ENCODE peak calls at places on chromosomes 13 and 19, in four cellular contexts. E, Q, P and X are unnamed samples.

GRCh38 chr19:14168259-14168972 is 32.0 kb upstream of the ASF1B start:
- DNase-seq in E (no peak), P (no peak), Q (no peak), X (no peak)

GRCh38 chr19:50203281-50204080 is at the start of gene MYH14:
- DNase-seq in Q (peak), E (peak), P (peak), X (peak)

GRCh38 chr19:10269333-10270179 is 1.4 kb upstream of the ICAM1 start:
- DNase-seq in E (peak), P (peak), Q (peak), X (peak)

GRCh38 chr13:39091586-39091985 is 53.3 kb downstream of the NHLRC3 start:
- DNase-seq in E (no peak), P (no peak), Q (no peak), X (no peak)

GRCh38 chr19:40567750-40568494 is 8.8 kb upstream of the SHKBP1 start:
- DNase-seq in Q (no peak), E (peak), P (no peak), X (no peak)

GRCh38 chr13:42708391-42708790 is 73.0 kb upstream of the FAM216B start:
- DNase-seq in P (no peak), Q (no peak), E (no peak), X (no peak)

GRCh38 chr13:21800847-21801616 is 130.2 kb downstream of the FGF9 start:
- DNase-seq in Q (no peak), P (peak), E (no peak), X (peak)

GRCh38 chr13:113877149-113877990 is 13.5 kb upstream of the GAS6 start:
- DNase-seq in Q (no peak), E (no peak), P (no peak), X (no peak)

GRCh38 chr13:98839826-98840769 is 87.6 kb upstream of the SLC15A1 start:
- DNase-seq in Q (peak), P (peak), E (peak), X (peak)

GRCh38 chr13:100490692-100491091 is 97.9 kb downstream of the GGACT start:
- DNase-seq in P (no peak), Q (no peak), E (peak), X (no peak)

GRCh38 chr13:49669735-49670309 is 21.5 kb downstream of the EBPL start:
- DNase-seq in P (peak), Q (peak), E (peak), X (peak)

GRCh38 chr19:51686171-51686570 is 7.0 kb upstream of the SPACA6 start:
- DNase-seq in E (no peak), Q (no peak), P (no peak), X (no peak)

DNA sequence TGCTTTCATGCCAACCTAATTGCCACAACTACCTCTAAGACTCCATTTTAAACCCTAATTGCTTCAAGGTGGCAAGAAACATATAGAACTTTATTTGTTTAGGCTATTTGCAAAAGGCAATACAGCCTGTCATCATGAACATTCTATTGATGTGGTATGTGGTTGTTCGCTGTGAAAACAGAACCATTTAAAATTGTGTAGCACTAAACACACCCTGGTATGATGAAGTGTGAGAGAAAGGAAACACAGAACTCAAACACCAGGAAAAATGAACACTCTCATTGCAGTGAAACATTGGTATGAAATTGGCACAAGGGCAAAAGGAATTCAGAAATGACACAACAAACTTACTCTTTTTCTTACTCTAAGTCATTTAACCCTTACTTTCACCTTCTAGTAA is 530.9 kb downstream of the IRS2 start:
- DNase-seq in P (no peak), Q (no peak), E (no peak), X (no peak)
- TF ChIP-seq ELF4 in P (no peak), Q (no peak), E (no peak), X (no peak)

DNA sequence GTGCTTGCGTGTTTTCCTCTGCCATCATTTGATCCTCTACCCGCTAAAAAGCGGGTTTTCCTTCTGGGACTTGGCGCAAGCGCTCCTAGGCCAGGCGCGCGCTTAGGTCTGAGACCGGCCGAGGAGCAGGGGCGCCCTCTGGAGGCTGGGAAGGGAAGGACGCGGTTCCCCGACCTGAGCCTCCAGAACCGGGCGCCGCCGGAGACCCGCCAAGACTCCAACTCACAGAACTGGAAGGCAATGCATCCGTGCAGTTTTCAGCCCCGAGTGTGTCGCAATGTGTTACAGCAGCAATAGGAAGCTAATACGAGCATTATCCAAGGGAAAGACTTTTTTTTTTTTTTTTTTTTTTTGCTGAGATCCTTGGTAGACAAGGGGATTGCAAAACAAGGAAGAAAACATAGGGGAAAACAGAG is 190.9 kb downstream of the COL4A1 start:
- DNase-seq in Q (peak), P (peak), E (peak), X (peak)
- TF ChIP-seq ELF4 in Q (no peak), P (no peak), E (no peak), X (no peak)

GRCh38 chr13:26946675-26947342 is 186.2 kb upstream of the GPR12 start:
- DNase-seq in E (no peak), P (peak), Q (peak), X (peak)
- TF ChIP-seq ELF4 in E (no peak), P (no peak), Q (no peak), X (no peak)

GRCh38 chr19:33048806-33049676 is 15.6 kb downstream of the RHPN2 start:
- DNase-seq in E (no peak), Q (no peak), P (no peak), X (no peak)

GRCh38 chr19:33050110-33050509 is 14.6 kb downstream of the RHPN2 start:
- DNase-seq in E (no peak), P (no peak), Q (no peak), X (no peak)

GRCh38 chr19:33055718-33056117 is 9.0 kb downstream of the RHPN2 start:
- DNase-seq in E (no peak), Q (no peak), P (no peak), X (no peak)

GRCh38 chr19:33052352-33052972 is 12.2 kb downstream of the RHPN2 start:
- DNase-seq in P (peak), E (no peak), Q (no peak), X (no peak)

GRCh38 chr19:33054623-33055022 is 10.1 kb downstream of the RHPN2 start:
- DNase-seq in P (no peak), E (no peak), Q (no peak), X (no peak)
- TF ChIP-seq ELF4 in P (no peak), E (no peak), Q (no peak), X (no peak)

DNA sequence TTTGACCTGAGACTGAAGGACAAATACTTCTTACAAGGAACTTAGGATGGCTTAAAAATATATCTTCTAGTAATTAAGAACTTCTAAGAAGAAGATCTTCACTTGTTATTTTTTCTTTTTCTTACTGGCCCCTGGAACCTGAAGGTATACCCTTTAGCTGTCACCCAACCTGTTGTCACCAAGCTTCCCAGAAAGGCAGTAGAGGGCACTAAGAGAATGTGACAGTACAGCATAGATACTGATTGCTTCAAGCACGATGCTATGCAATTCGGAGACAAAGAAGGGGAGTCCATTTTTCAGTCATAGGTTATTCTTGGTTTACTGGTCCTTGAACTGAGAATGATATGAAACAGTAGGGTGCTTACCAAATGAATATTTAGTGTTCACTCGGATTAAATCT is 208.3 kb upstream of the PCDH9 start:
- DNase-seq in E (no peak), Q (peak), P (no peak), X (peak)
- TF ChIP-seq ELF4 in E (no peak), Q (no peak), P (no peak), X (no peak)

GRCh38 chr13:37134411-37135041 is 29.1 kb upstream of the CSNK1A1L start:
- DNase-seq in P (no peak), Q (peak), E (no peak), X (no peak)
- TF ChIP-seq ELF4 in P (no peak), Q (no peak), E (no peak), X (no peak)

GRCh38 chr13:54607421-54607820 is 1578.8 kb downstream of the OLFM4 start:
- DNase-seq in Q (no peak), P (no peak), E (no peak), X (no peak)
- TF ChIP-seq ELF4 in Q (no peak), P (no peak), E (no peak), X (no peak)